ENCODE peak calls at places on chromosome 19, in six cellular contexts. A, B, U, M, T and D are unnamed samples.

GRCh38 chr19:47510516-47511127 is 4.2 kb downstream of the NAPA start:
- DNase-seq in U (no peak), A (no peak), B (no peak), T (no peak), M (no peak), D (no peak)

GRCh38 chr19:33640773-33641172 is 19.0 kb downstream of the CHST8 start:
- DNase-seq in T (no peak), B (no peak), M (no peak), U (no peak), A (no peak), D (no peak)

GRCh38 chr19:55345818-55346724 is 6.4 kb downstream of the KMT5C start:
- DNase-seq in M (no peak), T (no peak), B (no peak), A (no peak), U (no peak), D (no peak)

GRCh38 chr19:11256189-11256588 is 6.1 kb downstream of the DOCK6 start:
- DNase-seq in M (no peak), B (no peak), A (no peak), U (no peak), T (no peak), D (no peak)

GRCh38 chr19:5432687-5433086 is 22.5 kb upstream of the ZNRF4 start:
- DNase-seq in B (no peak), T (no peak), U (no peak), A (no peak), M (no peak), D (no peak)

GRCh38 chr19:55075366-55075998 is at the start of gene EPS8L1:
- DNase-seq in T (peak; percentile 60), A (peak; percentile 78), M (no peak), U (no peak), B (no peak), D (peak; percentile 64)

GRCh38 chr19:18500820-18501219 is 21.1 kb downstream of the ELL start:
- DNase-seq in M (no peak), T (no peak), B (no peak), U (no peak), A (no peak), D (no peak)

GRCh38 chr19:55383789-55384575 is at the start of gene TMEM238:
- DNase-seq in M (peak; percentile 66), A (peak; percentile 70), U (peak; percentile 81), B (no peak), T (peak; percentile 47), D (peak; percentile 62)

GRCh38 chr19:44839272-44839671 is 6.8 kb upstream of the NECTIN2 start:
- DNase-seq in M (no peak), U (no peak), A (no peak), T (no peak), B (no peak), D (no peak)

GRCh38 chr19:7440188-7440975 is 48.5 kb downstream of the PEX11G start:
- DNase-seq in B (no peak), T (no peak), A (no peak), M (no peak), U (no peak), D (no peak)

GRCh38 chr19:54534156-54534555 is 31.5 kb downstream of the LAIR2 start:
- DNase-seq in U (no peak), A (no peak), B (no peak), T (no peak), M (no peak), D (no peak)

GRCh38 chr19:17246681-17247425 is 1.1 kb upstream of the NR2F6 start:
- DNase-seq in U (no peak), A (no peak), M (no peak), B (no peak), T (peak; percentile 66), D (peak; percentile 33)

GRCh38 chr19:8697671-8698432 is 743 bp downstream of the ACTL9 start:
- DNase-seq in M (peak; percentile 35), A (no peak), B (peak; percentile 86), T (no peak), U (no peak), D (no peak)

GRCh38 chr19:6971366-6971765 is 49.9 kb downstream of the MBD3L2B start:
- DNase-seq in U (no peak), T (peak; percentile 41), A (no peak), B (no peak), M (no peak), D (no peak)

GRCh38 chr19:30792561-30793505 is 420.6 kb downstream of the ZNF536 start:
- DNase-seq in M (no peak), U (no peak), T (no peak), B (peak; percentile 63), A (peak; percentile 26), D (no peak)

GRCh38 chr19:54154603-54155345 is 4.7 kb downstream of the LENG1 start:
- DNase-seq in B (no peak), A (no peak), M (peak; percentile 30), U (no peak), T (no peak), D (no peak)

GRCh38 chr19:10812902-10813404 is 23.1 kb downstream of the TMED1 start:
- DNase-seq in U (no peak), T (peak; percentile 62), A (no peak), M (no peak), B (no peak), D (no peak)

GRCh38 chr19:15129856-15130580 is 22.8 kb downstream of the SYDE1 start:
- DNase-seq in A (no peak), T (peak; percentile 86), M (peak; percentile 33), U (no peak), B (no peak), D (no peak)

GRCh38 chr19:29677001-29677781 is 11.9 kb downstream of the PLEKHF1 start:
- DNase-seq in M (peak; percentile 49), B (no peak), T (no peak), A (no peak), U (no peak), D (no peak)

GRCh38 chr19:2663920-2664571 is 38.4 kb downstream of the GNG7 start:
- DNase-seq in U (peak; percentile 68), T (no peak), M (no peak), B (no peak), A (no peak), D (no peak)
- TF ChIP-seq CTCF in U (no peak), T (no peak), M (peak; percentile 22), B (no peak), A (no peak), D (no peak)

DNA sequence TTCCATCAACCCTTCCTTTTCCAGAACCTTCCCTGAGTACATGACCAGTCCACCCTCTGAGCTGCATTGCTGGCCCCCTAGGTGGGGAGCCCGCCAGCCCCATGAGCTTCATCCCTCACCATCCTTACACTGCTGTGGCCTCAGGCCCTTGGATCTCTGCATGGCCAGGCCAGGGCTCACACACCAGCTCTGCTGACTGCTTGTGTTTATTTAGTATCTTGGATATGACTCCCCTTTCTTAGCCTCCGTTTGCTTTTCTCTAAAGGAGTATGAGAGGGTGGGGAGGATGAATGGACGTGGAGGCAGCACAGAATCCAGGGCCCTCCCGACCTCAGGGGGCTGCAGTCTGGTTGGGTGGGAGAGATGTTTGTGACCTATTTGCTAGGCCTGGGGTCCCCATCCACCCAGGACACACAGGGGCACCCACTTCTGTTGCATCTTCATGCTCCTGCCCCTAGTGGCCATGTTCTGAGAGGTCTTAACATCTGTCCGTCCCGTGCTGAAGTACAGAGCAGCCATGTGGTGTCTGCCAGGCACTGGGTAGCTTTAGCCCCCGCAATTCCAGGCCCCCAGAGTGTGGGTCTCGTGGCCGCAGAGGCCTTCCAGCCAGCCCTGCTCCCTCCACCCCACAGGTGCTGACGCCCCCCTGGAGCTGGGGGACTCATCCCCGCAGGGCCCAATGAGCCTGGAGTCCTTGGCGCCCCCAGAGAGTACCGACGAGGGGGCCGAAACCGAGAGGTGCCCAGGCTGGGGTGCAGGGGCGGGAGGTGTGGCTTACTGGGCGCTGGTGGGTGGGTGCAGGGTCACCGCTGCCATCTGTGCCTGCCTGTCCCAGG is 13.0 kb downstream of the ARHGEF1 start:
- DNase-seq in M (no peak), U (no peak), A (no peak), T (no peak), B (no peak), D (no peak)
- TF ChIP-seq CTCF in M (peak; percentile 55), U (peak; percentile 23), A (peak; percentile 27), T (peak; percentile 25), B (peak; percentile 13), D (peak; percentile 48)

GRCh38 chr19:3692141-3693029 is 7.9 kb downstream of the PIP5K1C start:
- DNase-seq in M (peak; percentile 52), U (no peak), B (no peak), A (no peak), T (no peak), D (no peak)
- TF ChIP-seq CTCF in M (peak; percentile 71), U (peak; percentile 56), B (peak; percentile 59), A (peak; percentile 51), T (peak; percentile 49), D (peak; percentile 53)

DNA sequence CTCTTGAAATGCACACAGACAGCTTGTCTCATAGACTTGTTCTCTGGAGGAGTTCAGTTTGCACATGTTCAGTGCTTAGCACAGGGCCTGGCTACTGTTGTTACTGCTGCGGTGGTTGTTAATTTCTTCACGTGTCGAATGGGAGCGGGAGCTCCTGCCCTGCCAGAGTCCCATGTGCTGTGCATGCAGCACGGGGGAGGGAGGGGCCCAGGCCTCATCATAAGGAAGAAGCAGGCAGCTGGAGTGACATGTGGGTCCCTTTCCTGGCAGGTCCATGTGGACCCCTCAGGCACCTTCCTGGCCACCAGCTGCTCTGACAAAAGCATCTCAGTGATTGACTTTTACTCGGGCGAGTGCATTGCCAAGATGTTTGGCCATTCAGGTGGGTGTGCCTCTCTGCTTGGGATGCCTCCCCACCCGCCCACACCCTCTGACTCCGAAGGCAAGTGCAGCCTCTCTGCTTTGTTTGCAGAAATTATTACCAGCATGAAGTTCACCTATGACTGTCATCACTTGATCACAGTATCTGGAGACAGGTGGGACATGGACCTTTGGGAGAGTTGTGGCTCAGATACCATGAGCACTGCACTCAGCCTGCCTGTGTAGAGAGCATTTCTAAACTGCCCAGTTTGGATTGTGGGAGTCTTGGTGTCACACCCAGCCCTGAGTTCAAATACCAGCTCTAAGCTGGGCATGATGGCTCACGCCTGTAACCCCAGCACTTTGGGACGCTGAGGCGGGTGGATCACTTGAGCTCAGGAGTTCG is 19.8 kb upstream of the OVOL3 start:
- DNase-seq in M (no peak), U (no peak), T (no peak), A (no peak), B (no peak), D (no peak)
- TF ChIP-seq CTCF in M (no peak), U (no peak), T (no peak), A (no peak), B (no peak), D (no peak)

GRCh38 chr19:32459199-32459865 is 53.8 kb downstream of the DPY19L3 start:
- DNase-seq in M (no peak), B (no peak), T (no peak), U (no peak), A (no peak), D (no peak)

GRCh38 chr19:32465176-32465575 is 59.6 kb downstream of the DPY19L3 start:
- DNase-seq in U (no peak), A (no peak), B (no peak), M (no peak), T (no peak), D (no peak)

GRCh38 chr19:32469796-32470195 is 64.2 kb downstream of the DPY19L3 start:
- DNase-seq in A (no peak), U (no peak), B (no peak), T (no peak), M (no peak), D (no peak)

GRCh38 chr19:32460476-32460875 is 54.9 kb downstream of the DPY19L3 start:
- DNase-seq in T (no peak), U (no peak), B (no peak), A (no peak), M (no peak), D (no peak)

GRCh38 chr19:32464279-32464678 is 58.7 kb downstream of the DPY19L3 start:
- DNase-seq in T (peak; percentile 32), U (no peak), B (no peak), A (no peak), M (no peak), D (no peak)
- TF ChIP-seq CTCF in T (no peak), U (peak; percentile 44), B (peak; percentile 59), A (no peak), M (peak; percentile 52), D (peak; percentile 32)

GRCh38 chr19:1136201-1136600 is 32.4 kb downstream of the GPX4 start:
- DNase-seq in B (no peak), T (no peak), M (no peak), U (no peak), A (no peak), D (no peak)
- TF ChIP-seq CTCF in B (no peak), T (no peak), M (no peak), U (no peak), A (no peak), D (no peak)